ENCODE peak calls at places on chromosomes 3 and 15, in ten cellular contexts. One of them, this sample, is unnamed.

GRCh38 chr3:190017575-190018288 is 103.0 kb downstream of the P3H2 start:
- DNase-seq in astrocyte: peak
- DNase-seq in HFF-Myc: no peak
- DNase-seq in CD8-positive, alpha-beta T cell: no peak
- DNase-seq in stomach: peak
- DNase-seq in OCI-LY7: no peak
- DNase-seq in uterus: peak
- DNase-seq in bronchial epithelial cell: peak
- DNase-seq in sigmoid colon: no peak
- DNase-seq in hepatocyte: peak
- DNase-seq in this sample: peak

GRCh38 chr3:141388823-141389617 is 20.7 kb downstream of the ZBTB38 start:
- DNase-seq in astrocyte: no peak
- DNase-seq in HFF-Myc: no peak
- DNase-seq in CD8-positive, alpha-beta T cell: no peak
- DNase-seq in stomach: no peak
- DNase-seq in OCI-LY7: no peak
- DNase-seq in uterus: no peak
- DNase-seq in bronchial epithelial cell: no peak
- DNase-seq in sigmoid colon: no peak
- DNase-seq in hepatocyte: no peak
- DNase-seq in this sample: no peak

GRCh38 chr15:98650871-98651481 is 2.6 kb downstream of the IGF1R start:
- DNase-seq in astrocyte: peak
- DNase-seq in HFF-Myc: no peak
- DNase-seq in CD8-positive, alpha-beta T cell: peak
- DNase-seq in stomach: peak
- DNase-seq in OCI-LY7: no peak
- DNase-seq in uterus: peak
- DNase-seq in bronchial epithelial cell: no peak
- DNase-seq in sigmoid colon: no peak
- DNase-seq in hepatocyte: peak
- DNase-seq in this sample: no peak

GRCh38 chr3:152395764-152396163 is 127.0 kb downstream of the MBNL1 start:
- DNase-seq in astrocyte: no peak
- DNase-seq in HFF-Myc: no peak
- DNase-seq in CD8-positive, alpha-beta T cell: no peak
- DNase-seq in stomach: no peak
- DNase-seq in OCI-LY7: no peak
- DNase-seq in uterus: no peak
- DNase-seq in bronchial epithelial cell: no peak
- DNase-seq in sigmoid colon: no peak
- DNase-seq in hepatocyte: no peak
- DNase-seq in this sample: no peak

GRCh38 chr15:91308209-91308608 is 208.2 kb downstream of the SV2B start:
- DNase-seq in astrocyte: no peak
- DNase-seq in HFF-Myc: no peak
- DNase-seq in CD8-positive, alpha-beta T cell: no peak
- DNase-seq in stomach: no peak
- DNase-seq in OCI-LY7: no peak
- DNase-seq in uterus: no peak
- DNase-seq in bronchial epithelial cell: no peak
- DNase-seq in sigmoid colon: no peak
- DNase-seq in hepatocyte: no peak
- DNase-seq in this sample: no peak

GRCh38 chr3:24419067-24419791 is 75.4 kb downstream of the THRB start:
- DNase-seq in astrocyte: no peak
- DNase-seq in HFF-Myc: no peak
- DNase-seq in CD8-positive, alpha-beta T cell: no peak
- DNase-seq in stomach: no peak
- DNase-seq in OCI-LY7: no peak
- DNase-seq in uterus: no peak
- DNase-seq in bronchial epithelial cell: no peak
- DNase-seq in sigmoid colon: no peak
- DNase-seq in hepatocyte: no peak
- DNase-seq in this sample: no peak

GRCh38 chr3:20074226-20075063 is 34.2 kb downstream of the KAT2B start:
- DNase-seq in astrocyte: no peak
- DNase-seq in HFF-Myc: no peak
- DNase-seq in CD8-positive, alpha-beta T cell: no peak
- DNase-seq in stomach: no peak
- DNase-seq in OCI-LY7: no peak
- DNase-seq in uterus: no peak
- DNase-seq in bronchial epithelial cell: peak
- DNase-seq in sigmoid colon: no peak
- DNase-seq in hepatocyte: no peak
- DNase-seq in this sample: no peak

GRCh38 chr3:16484216-16484615 is 29.3 kb downstream of the RFTN1 start:
- DNase-seq in astrocyte: peak
- DNase-seq in HFF-Myc: peak
- DNase-seq in CD8-positive, alpha-beta T cell: no peak
- DNase-seq in stomach: peak
- DNase-seq in OCI-LY7: no peak
- DNase-seq in uterus: peak
- DNase-seq in bronchial epithelial cell: no peak
- DNase-seq in sigmoid colon: peak
- DNase-seq in hepatocyte: peak
- DNase-seq in this sample: no peak

GRCh38 chr3:14640157-14640562 is 11.4 kb upstream of the CCDC174 start:
- DNase-seq in astrocyte: no peak
- DNase-seq in HFF-Myc: no peak
- DNase-seq in CD8-positive, alpha-beta T cell: no peak
- DNase-seq in stomach: no peak
- DNase-seq in OCI-LY7: no peak
- DNase-seq in uterus: no peak
- DNase-seq in bronchial epithelial cell: peak
- DNase-seq in sigmoid colon: no peak
- DNase-seq in hepatocyte: no peak
- DNase-seq in this sample: no peak

GRCh38 chr3:146626384-146627122 is 21.4 kb upstream of the PLSCR5 start:
- DNase-seq in astrocyte: no peak
- DNase-seq in HFF-Myc: no peak
- DNase-seq in CD8-positive, alpha-beta T cell: no peak
- DNase-seq in stomach: no peak
- DNase-seq in OCI-LY7: no peak
- DNase-seq in uterus: no peak
- DNase-seq in bronchial epithelial cell: no peak
- DNase-seq in sigmoid colon: no peak
- DNase-seq in hepatocyte: peak
- DNase-seq in this sample: no peak

GRCh38 chr3:68256635-68257034 is 602.2 kb upstream of the SUCLG2 start:
- DNase-seq in astrocyte: no peak
- DNase-seq in HFF-Myc: no peak
- DNase-seq in CD8-positive, alpha-beta T cell: peak
- DNase-seq in stomach: no peak
- DNase-seq in OCI-LY7: peak
- DNase-seq in uterus: no peak
- DNase-seq in bronchial epithelial cell: no peak
- DNase-seq in sigmoid colon: no peak
- DNase-seq in hepatocyte: peak
- DNase-seq in this sample: no peak

GRCh38 chr3:126438186-126438585 is 37.5 kb downstream of the ZXDC start:
- DNase-seq in astrocyte: no peak
- DNase-seq in HFF-Myc: no peak
- DNase-seq in CD8-positive, alpha-beta T cell: no peak
- DNase-seq in stomach: peak
- DNase-seq in OCI-LY7: no peak
- DNase-seq in uterus: no peak
- DNase-seq in bronchial epithelial cell: no peak
- DNase-seq in sigmoid colon: peak
- DNase-seq in hepatocyte: no peak
- DNase-seq in this sample: no peak

GRCh38 chr15:57306305-57306943 is 69.9 kb upstream of the CGNL1 start:
- DNase-seq in astrocyte: no peak
- DNase-seq in HFF-Myc: no peak
- DNase-seq in CD8-positive, alpha-beta T cell: peak
- DNase-seq in stomach: peak
- DNase-seq in OCI-LY7: peak
- DNase-seq in uterus: peak
- DNase-seq in bronchial epithelial cell: peak
- DNase-seq in sigmoid colon: peak
- DNase-seq in hepatocyte: peak
- DNase-seq in this sample: no peak

GRCh38 chr3:197446713-197447455 is 108.9 kb downstream of the BDH1 start:
- DNase-seq in astrocyte: no peak
- DNase-seq in HFF-Myc: no peak
- DNase-seq in CD8-positive, alpha-beta T cell: no peak
- DNase-seq in stomach: no peak
- DNase-seq in OCI-LY7: no peak
- DNase-seq in uterus: no peak
- DNase-seq in bronchial epithelial cell: no peak
- DNase-seq in sigmoid colon: peak
- DNase-seq in hepatocyte: no peak
- DNase-seq in this sample: no peak

GRCh38 chr15:74458473-74458872 is 2.5 kb downstream of the UBL7 start:
- DNase-seq in astrocyte: no peak
- DNase-seq in HFF-Myc: no peak
- DNase-seq in CD8-positive, alpha-beta T cell: no peak
- DNase-seq in stomach: no peak
- DNase-seq in OCI-LY7: no peak
- DNase-seq in uterus: no peak
- DNase-seq in bronchial epithelial cell: no peak
- DNase-seq in sigmoid colon: no peak
- DNase-seq in hepatocyte: no peak
- DNase-seq in this sample: no peak

GRCh38 chr15:80478075-80478474 is 73.9 kb downstream of the ARNT2 start:
- DNase-seq in astrocyte: peak
- DNase-seq in HFF-Myc: no peak
- DNase-seq in CD8-positive, alpha-beta T cell: no peak
- DNase-seq in stomach: no peak
- DNase-seq in OCI-LY7: no peak
- DNase-seq in uterus: no peak
- DNase-seq in bronchial epithelial cell: no peak
- DNase-seq in sigmoid colon: no peak
- DNase-seq in hepatocyte: no peak
- DNase-seq in this sample: no peak

GRCh38 chr3:56851966-56852884 is 50.5 kb upstream of the ARHGEF3 start:
- DNase-seq in astrocyte: peak
- DNase-seq in HFF-Myc: no peak
- DNase-seq in CD8-positive, alpha-beta T cell: no peak
- DNase-seq in stomach: no peak
- DNase-seq in OCI-LY7: no peak
- DNase-seq in uterus: no peak
- DNase-seq in bronchial epithelial cell: peak
- DNase-seq in sigmoid colon: no peak
- DNase-seq in hepatocyte: no peak
- DNase-seq in this sample: no peak

GRCh38 chr3:171875923-171876412 is 32.8 kb downstream of the TMEM212 start:
- DNase-seq in astrocyte: peak
- DNase-seq in HFF-Myc: no peak
- DNase-seq in CD8-positive, alpha-beta T cell: no peak
- DNase-seq in stomach: no peak
- DNase-seq in OCI-LY7: no peak
- DNase-seq in uterus: peak
- DNase-seq in bronchial epithelial cell: peak
- DNase-seq in sigmoid colon: no peak
- DNase-seq in hepatocyte: peak
- DNase-seq in this sample: peak

DNA sequence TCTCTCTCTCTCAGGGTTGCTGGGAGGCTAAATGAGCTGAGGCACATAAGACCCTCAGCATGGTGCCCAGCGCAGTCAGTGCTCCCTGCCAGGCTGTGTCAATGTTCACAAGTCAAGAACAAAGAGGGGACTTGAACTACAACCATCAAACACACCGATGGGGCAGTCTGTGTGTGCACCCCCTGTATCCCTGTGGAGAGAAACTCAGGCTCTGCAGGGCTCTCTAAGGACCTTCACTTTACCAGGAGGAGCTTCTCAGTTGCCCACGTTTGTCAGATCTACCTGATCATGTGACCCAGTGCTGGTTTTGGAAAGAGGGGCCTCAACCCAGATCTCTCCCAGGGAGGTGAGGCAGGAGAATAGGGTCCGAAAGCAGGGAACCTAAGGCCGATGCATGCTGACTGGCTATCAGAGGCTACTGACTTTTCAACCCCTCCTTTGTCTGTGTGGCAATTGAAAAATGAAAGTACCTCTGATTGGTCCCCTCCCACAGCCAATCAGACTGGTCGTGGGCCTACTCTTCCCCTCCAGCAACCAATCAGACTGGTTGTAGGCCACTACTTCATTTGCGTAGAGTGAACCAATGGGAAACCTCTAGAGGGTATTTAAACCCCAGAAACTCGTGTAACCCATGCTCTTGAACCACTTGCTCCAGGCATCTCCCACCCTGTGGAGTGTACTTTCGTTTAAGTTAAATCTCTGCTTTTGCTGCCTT is 34.0 kb downstream of the RHCG start:
- DNase-seq in astrocyte: peak
- DNase-seq in HFF-Myc: no peak
- DNase-seq in CD8-positive, alpha-beta T cell: no peak
- DNase-seq in stomach: no peak
- DNase-seq in OCI-LY7: peak
- DNase-seq in uterus: no peak
- DNase-seq in bronchial epithelial cell: no peak
- DNase-seq in sigmoid colon: no peak
- DNase-seq in hepatocyte: no peak
- DNase-seq in this sample: peak
- H3K4me3 ChIP-seq in astrocyte: no peak
- H3K4me3 ChIP-seq in HFF-Myc: no peak
- H3K4me3 ChIP-seq in CD8-positive, alpha-beta T cell: no peak
- H3K4me3 ChIP-seq in stomach: no peak
- H3K4me3 ChIP-seq in OCI-LY7: no peak
- H3K4me3 ChIP-seq in uterus: no peak
- H3K4me3 ChIP-seq in bronchial epithelial cell: no peak
- H3K4me3 ChIP-seq in sigmoid colon: no peak
- H3K4me3 ChIP-seq in hepatocyte: no peak
- H3K4me3 ChIP-seq in this sample: no peak

GRCh38 chr15:48336940-48337339 is 5.7 kb downstream of the DUT start:
- DNase-seq in astrocyte: no peak
- DNase-seq in HFF-Myc: no peak
- DNase-seq in CD8-positive, alpha-beta T cell: no peak
- DNase-seq in stomach: no peak
- DNase-seq in OCI-LY7: peak
- DNase-seq in uterus: no peak
- DNase-seq in bronchial epithelial cell: no peak
- DNase-seq in sigmoid colon: no peak
- DNase-seq in hepatocyte: no peak
- DNase-seq in this sample: no peak
- TF ChIP-seq CTCF in astrocyte: peak
- TF ChIP-seq CTCF in HFF-Myc: peak
- TF ChIP-seq CTCF in CD8-positive, alpha-beta T cell: no peak
- TF ChIP-seq CTCF in stomach: no peak
- TF ChIP-seq CTCF in OCI-LY7: peak
- TF ChIP-seq CTCF in uterus: peak
- TF ChIP-seq CTCF in bronchial epithelial cell: no peak
- TF ChIP-seq CTCF in sigmoid colon: no peak
- TF ChIP-seq CTCF in hepatocyte: peak
- TF ChIP-seq CTCF in this sample: peak

GRCh38 chr15:85795320-85795668 is 569 bp upstream of the KLHL25 start:
- DNase-seq in astrocyte: no peak
- DNase-seq in HFF-Myc: no peak
- DNase-seq in CD8-positive, alpha-beta T cell: no peak
- DNase-seq in stomach: no peak
- DNase-seq in OCI-LY7: no peak
- DNase-seq in uterus: no peak
- DNase-seq in bronchial epithelial cell: no peak
- DNase-seq in sigmoid colon: no peak
- DNase-seq in hepatocyte: no peak
- DNase-seq in this sample: no peak
- H3K4me3 ChIP-seq in astrocyte: peak
- H3K4me3 ChIP-seq in HFF-Myc: peak
- H3K4me3 ChIP-seq in CD8-positive, alpha-beta T cell: peak
- H3K4me3 ChIP-seq in stomach: peak
- H3K4me3 ChIP-seq in OCI-LY7: peak
- H3K4me3 ChIP-seq in uterus: peak
- H3K4me3 ChIP-seq in bronchial epithelial cell: peak
- H3K4me3 ChIP-seq in sigmoid colon: peak
- H3K4me3 ChIP-seq in hepatocyte: peak
- H3K4me3 ChIP-seq in this sample: peak

GRCh38 chr3:158912188-158912587 is 110.3 kb downstream of the MFSD1 start:
- DNase-seq in astrocyte: no peak
- DNase-seq in HFF-Myc: no peak
- DNase-seq in CD8-positive, alpha-beta T cell: no peak
- DNase-seq in stomach: no peak
- DNase-seq in OCI-LY7: no peak
- DNase-seq in uterus: no peak
- DNase-seq in bronchial epithelial cell: no peak
- DNase-seq in sigmoid colon: no peak
- DNase-seq in hepatocyte: no peak
- DNase-seq in this sample: no peak
- TF ChIP-seq CTCF in astrocyte: no peak
- TF ChIP-seq CTCF in HFF-Myc: no peak
- TF ChIP-seq CTCF in CD8-positive, alpha-beta T cell: no peak
- TF ChIP-seq CTCF in stomach: no peak
- TF ChIP-seq CTCF in OCI-LY7: peak
- TF ChIP-seq CTCF in uterus: no peak
- TF ChIP-seq CTCF in bronchial epithelial cell: no peak
- TF ChIP-seq CTCF in sigmoid colon: no peak
- TF ChIP-seq CTCF in hepatocyte: no peak
- TF ChIP-seq CTCF in this sample: no peak

This sample was measured in LNCaP clone FGC.